ENCODE peak calls at places on chromosomes 6 and 20, in five cellular contexts. O, G, Q, F and U are unnamed samples.
A peak's percentile ranks its signal among the peaks of the same experiment; 100 is the strongest.

GRCh38 chr6:42819803-42820508 is 38.1 kb downstream of the BICRAL start:
- DNase-seq in O (peak; percentile 15), G (no peak), Q (no peak), F (no peak), U (peak; percentile 53)

GRCh38 chr6:70686548-70687133 is 19.0 kb downstream of the SMAP1 start:
- DNase-seq in O (peak; percentile 40), G (no peak), Q (peak; percentile 51), F (peak; percentile 64), U (peak; percentile 53)

GRCh38 chr6:155418017-155418749 is 37.5 kb downstream of the NOX3 start:
- DNase-seq in O (peak; percentile 15), G (no peak), Q (no peak), F (no peak), U (peak; percentile 80)

GRCh38 chr6:38715016-38715809 is at the start of gene DNAH8:
- DNase-seq in O (no peak), G (no peak), Q (no peak), F (no peak), U (peak; percentile 27)

GRCh38 chr20:47146703-47147102 is 209.8 kb downstream of the ZMYND8 start:
- DNase-seq in O (peak; percentile 26), G (no peak), Q (no peak), F (peak; percentile 87), U (peak; percentile 63)

GRCh38 chr6:40444811-40445210 is 142.4 kb downstream of the LRFN2 start:
- DNase-seq in O (no peak), G (no peak), Q (peak; percentile 57), F (no peak), U (peak; percentile 9)

GRCh38 chr6:125066964-125067363 is 86.6 kb upstream of the TPD52L1 start:
- DNase-seq in O (no peak), G (peak; percentile 12), Q (no peak), F (peak; percentile 78), U (no peak)

GRCh38 chr20:25623225-25623735 is 534 bp downstream of the NANP start:
- DNase-seq in O (peak; percentile 41), G (peak; percentile 0), Q (peak; percentile 61), F (peak; percentile 32), U (peak; percentile 74)

GRCh38 chr20:36544134-36545018 is 3.1 kb downstream of the MYL9 start:
- DNase-seq in O (no peak), G (no peak), Q (no peak), F (peak; percentile 17), U (peak; percentile 89)

GRCh38 chr6:151387581-151387980 is 3.8 kb downstream of the ZBTB2 start:
- DNase-seq in O (no peak), G (no peak), Q (no peak), F (no peak), U (peak; percentile 79)

GRCh38 chr20:8196096-8196495 is 64.0 kb downstream of the PLCB1 start:
- DNase-seq in O (no peak), G (no peak), Q (no peak), F (no peak), U (peak; percentile 4)

DNA sequence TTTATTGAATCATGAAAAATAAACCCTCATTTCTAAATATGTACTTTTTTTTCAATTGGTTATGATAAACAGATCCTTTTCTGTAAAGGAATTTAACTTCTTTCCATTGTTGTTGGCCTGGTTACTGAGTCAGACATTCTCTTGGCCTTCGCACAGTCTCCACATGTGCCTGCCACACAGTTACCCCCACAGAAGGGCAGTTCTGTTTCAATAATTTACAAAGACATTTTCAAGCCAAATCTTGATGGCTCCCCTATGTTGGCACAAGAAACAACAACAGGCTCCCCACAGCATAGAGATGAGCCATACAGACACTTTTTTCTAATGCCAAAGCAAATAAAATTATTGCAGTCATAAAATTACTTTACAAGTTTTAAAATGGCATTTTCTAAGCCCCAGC is 55.6 kb upstream of the BEND6 start:
- DNase-seq in O (no peak), G (no peak), Q (no peak), F (peak; percentile 47), U (peak; percentile 76)
- TF ChIP-seq EZH2phosphoT487 in O (no peak), G (no peak), Q (no peak), F (no peak), U (no peak)

GRCh38 chr20:15061955-15062354 is 724.5 kb upstream of the FLRT3 start:
- DNase-seq in O (peak; percentile 9), G (no peak), Q (peak; percentile 49), F (peak; percentile 34), U (no peak)
- TF ChIP-seq EZH2phosphoT487 in O (no peak), G (no peak), Q (no peak), F (no peak), U (no peak)

GRCh38 chr6:47209632-47210031 is 100.1 kb downstream of the TNFRSF21 start:
- DNase-seq in O (no peak), G (no peak), Q (no peak), F (no peak), U (peak; percentile 45)
- TF ChIP-seq EZH2phosphoT487 in O (no peak), G (no peak), Q (no peak), F (no peak), U (no peak)

GRCh38 chr6:134373282-134373922 is 55.5 kb upstream of the SGK1 start:
- DNase-seq in O (no peak), G (no peak), Q (peak; percentile 25), F (peak; percentile 51), U (peak; percentile 87)
- TF ChIP-seq EZH2phosphoT487 in O (no peak), G (no peak), Q (no peak), F (no peak), U (no peak)

DNA sequence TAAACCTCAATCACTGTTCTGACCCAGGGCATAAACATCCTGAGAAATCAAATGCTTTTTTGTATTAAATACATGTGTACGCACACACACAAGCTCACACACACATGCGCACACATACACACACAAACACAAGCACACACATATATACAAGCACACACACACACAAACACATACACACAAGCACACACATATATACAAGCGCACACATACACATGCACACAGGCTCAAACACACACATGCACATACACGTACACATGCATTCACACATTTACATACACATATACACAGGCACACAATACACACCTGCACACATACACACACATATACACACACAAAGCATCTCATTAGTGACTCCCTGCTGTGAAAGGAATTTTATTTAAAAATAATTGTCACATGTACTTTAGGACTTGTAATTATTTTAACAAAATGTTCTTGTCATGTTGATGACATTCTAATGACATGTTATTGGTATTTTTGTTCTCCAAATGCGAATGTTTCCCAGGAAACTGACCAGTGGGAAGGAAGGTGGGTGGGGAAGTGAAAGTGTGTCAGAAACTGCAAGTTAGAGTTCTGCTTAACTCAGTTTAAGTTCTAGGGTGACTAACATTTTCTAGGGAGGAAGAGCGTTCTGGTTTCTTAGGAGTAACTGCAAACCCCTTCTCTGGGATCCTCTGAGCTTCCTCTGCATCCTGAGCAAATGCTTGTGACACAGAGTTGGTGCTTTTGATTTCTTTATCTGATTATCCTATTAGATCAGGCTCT is 113.9 kb upstream of the ZNF217 start:
- DNase-seq in O (no peak), G (no peak), Q (no peak), F (peak; percentile 35), U (peak; percentile 81)
- TF ChIP-seq EZH2phosphoT487 in O (no peak), G (no peak), Q (no peak), F (no peak), U (no peak)

DNA sequence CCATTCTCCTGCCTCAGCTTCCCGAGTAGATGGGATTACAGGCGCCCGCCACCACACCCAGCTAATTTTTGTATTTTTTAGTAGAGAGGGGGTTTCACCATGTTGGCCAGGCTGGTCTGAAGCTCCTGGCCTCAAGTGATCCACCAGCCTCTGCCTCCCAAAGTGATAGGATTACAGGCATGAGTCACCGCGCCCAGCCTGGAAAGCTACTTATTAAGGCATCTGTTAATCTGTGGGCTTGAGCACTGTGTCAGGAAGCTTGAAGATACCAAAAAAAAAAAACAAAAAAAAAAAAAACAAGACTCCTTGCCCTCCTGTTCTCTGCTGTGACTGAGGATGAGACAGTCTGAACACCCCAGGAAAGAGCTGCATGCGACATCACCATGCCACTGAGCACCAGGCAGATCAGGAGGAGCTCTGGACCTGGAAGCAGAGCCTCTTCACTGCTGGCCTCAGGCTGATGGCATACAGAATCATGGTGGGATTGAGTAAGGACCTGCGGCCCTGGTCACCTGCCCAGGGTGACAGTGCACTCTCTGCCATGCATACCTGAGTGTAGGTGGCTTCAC is 166.5 kb upstream of the SNX9 start:
- DNase-seq in O (no peak), G (no peak), Q (no peak), F (no peak), U (peak; percentile 40)
- TF ChIP-seq EZH2phosphoT487 in O (no peak), G (no peak), Q (no peak), F (no peak), U (no peak)

DNA sequence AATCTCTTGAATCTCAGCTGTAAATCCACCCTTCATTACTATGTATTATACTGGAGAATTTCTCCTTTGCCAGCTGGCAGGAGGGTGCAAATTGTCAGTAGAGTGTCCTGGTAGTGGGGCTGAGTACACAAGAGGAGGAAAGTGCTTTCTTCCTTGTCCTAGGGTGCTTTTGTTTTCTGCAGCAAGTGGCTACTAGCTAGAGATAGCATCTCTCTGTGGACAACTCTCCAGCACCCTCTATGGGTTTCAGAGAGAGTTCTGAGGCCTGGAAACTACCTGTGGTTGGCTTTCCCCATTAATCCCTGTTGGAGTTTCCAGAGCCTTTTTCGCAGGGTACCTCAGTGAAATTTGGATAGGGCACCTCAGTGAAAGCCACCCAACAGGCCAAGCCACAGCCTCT is 422.5 kb upstream of the RGS17 start:
- DNase-seq in O (peak; percentile 72), G (peak; percentile 7), Q (peak; percentile 23), F (peak; percentile 48), U (peak; percentile 37)
- TF ChIP-seq EZH2phosphoT487 in O (no peak), G (no peak), Q (no peak), F (no peak), U (no peak)

DNA sequence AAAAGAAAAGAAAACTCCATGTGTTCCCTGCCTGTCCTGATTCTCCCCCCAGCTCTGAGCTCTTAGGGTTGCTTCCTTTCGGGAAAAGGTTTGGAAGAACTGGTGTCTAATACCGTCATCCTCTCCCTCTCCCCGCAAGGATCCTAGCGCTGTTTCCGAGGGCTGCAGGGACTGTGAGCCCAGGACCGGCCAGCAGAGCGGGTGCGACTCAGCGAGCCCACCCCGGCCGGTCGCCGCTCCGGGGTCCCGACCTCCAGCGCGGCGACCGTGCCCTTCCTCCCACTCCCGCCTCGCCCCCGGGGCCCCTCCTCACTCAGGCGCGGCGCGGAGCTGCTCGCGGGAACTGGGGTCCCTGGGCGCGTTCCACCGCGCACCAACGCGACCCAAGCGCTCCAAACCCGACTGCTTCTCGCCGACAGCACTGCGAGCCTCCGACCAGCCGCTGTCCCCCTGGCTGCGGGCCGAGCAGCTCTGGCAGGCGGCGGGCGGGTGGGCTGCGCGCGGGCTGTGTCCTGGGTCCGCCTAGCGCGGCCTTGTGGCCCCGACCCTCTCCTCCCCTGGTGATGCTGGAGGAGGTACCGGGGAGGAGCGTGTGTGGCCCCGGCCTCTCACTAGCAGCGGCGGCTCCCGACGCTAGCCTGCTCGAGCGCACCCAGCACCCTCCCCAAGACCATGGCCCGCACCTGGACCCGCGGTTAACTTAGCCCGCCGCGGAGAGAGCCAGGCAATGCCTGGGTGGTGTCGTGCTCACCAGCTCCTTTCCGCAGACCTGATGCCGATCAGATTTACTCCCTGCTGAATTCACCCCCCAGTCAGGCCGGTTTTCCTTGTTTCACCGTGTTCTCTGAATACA is at the start of gene PLA2G7:
- DNase-seq in O (peak; percentile 74), G (no peak), Q (peak; percentile 32), F (peak; percentile 69), U (peak; percentile 40)
- TF ChIP-seq EZH2phosphoT487 in O (peak; percentile 63), G (no peak), Q (no peak), F (no peak), U (no peak)